ENCODE peak calls at places on chromosomes 5 and 9, in seven cellular contexts. A, O, G, J, K, D and M are unnamed samples.

GRCh38 chr5:121350493-121350892 is 501.2 kb upstream of the FTMT start:
- DNase-seq in A (peak; percentile 47), O (peak; percentile 1), G (no peak), J (no peak), K (no peak), D (peak; percentile 52), M (no peak)

GRCh38 chr5:113435571-113435970 is 782 bp upstream of the TSSK1B start:
- DNase-seq in A (no peak), O (no peak), G (no peak), J (no peak), K (no peak), D (no peak), M (no peak)

GRCh38 chr5:10550222-10550995 is 13.5 kb upstream of the ANKRD33B start:
- DNase-seq in A (no peak), O (peak; percentile 23), G (no peak), J (no peak), K (no peak), D (no peak), M (no peak)

GRCh38 chr9:124220551-124221451 is 36.9 kb upstream of the NEK6 start:
- DNase-seq in A (peak; percentile 93), O (peak; percentile 61), G (no peak), J (peak; percentile 9), K (no peak), D (peak; percentile 48), M (no peak)

GRCh38 chr9:114055061-114055460 is 23.0 kb downstream of the AMBP start:
- DNase-seq in A (no peak), O (no peak), G (no peak), J (no peak), K (no peak), D (no peak), M (no peak)

GRCh38 chr9:114383866-114384231 is 3.9 kb downstream of the AKNA start:
- DNase-seq in A (no peak), O (no peak), G (no peak), J (no peak), K (no peak), D (no peak), M (no peak)

GRCh38 chr9:109387856-109388255 is 67.0 kb upstream of the EPB41L4B start:
- DNase-seq in A (no peak), O (no peak), G (no peak), J (no peak), K (no peak), D (no peak), M (no peak)

GRCh38 chr5:73380052-73380451 is 68.5 kb downstream of the FOXD1 start:
- DNase-seq in A (no peak), O (no peak), G (no peak), J (no peak), K (no peak), D (no peak), M (no peak)

GRCh38 chr9:125387861-125388524 is 126.4 kb downstream of the GAPVD1 start:
- DNase-seq in A (no peak), O (no peak), G (no peak), J (no peak), K (no peak), D (no peak), M (no peak)

GRCh38 chr9:34961574-34962480 is 3.7 kb downstream of the PHF24 start:
- DNase-seq in A (peak; percentile 41), O (peak; percentile 87), G (no peak), J (no peak), K (peak; percentile 62), D (peak; percentile 88), M (no peak)

GRCh38 chr5:88734983-88735382 is 148.0 kb downstream of the MEF2C start:
- DNase-seq in A (no peak), O (peak; percentile 39), G (no peak), J (no peak), K (no peak), D (no peak), M (no peak)
- TF ChIP-seq CTCF in A (no peak), O (no peak), G (no peak), J (no peak), K (no peak), D (no peak), M (no peak)

GRCh38 chr5:68444833-68445232 is 229.3 kb downstream of the PIK3R1 start:
- DNase-seq in A (no peak), O (no peak), G (no peak), J (no peak), K (no peak), D (no peak), M (no peak)
- TF ChIP-seq CTCF in A (no peak), O (no peak), G (no peak), J (no peak), K (no peak), D (no peak), M (no peak)

GRCh38 chr5:139474815-139475791 is 4.3 kb downstream of the SMIM33 start:
- DNase-seq in A (no peak), O (peak; percentile 54), G (peak; percentile 40), J (no peak), K (peak; percentile 55), D (peak; percentile 47), M (no peak)
- TF ChIP-seq CTCF in A (no peak), O (no peak), G (no peak), J (no peak), K (no peak), D (no peak), M (no peak)

GRCh38 chr5:136802382-136802781 is 437.0 kb upstream of the TRPC7 start:
- DNase-seq in A (peak; percentile 56), O (peak; percentile 61), G (no peak), J (no peak), K (peak; percentile 16), D (peak; percentile 34), M (no peak)

GRCh38 chr5:136808756-136809155 is 443.4 kb upstream of the TRPC7 start:
- DNase-seq in A (no peak), O (no peak), G (no peak), J (no peak), K (no peak), D (no peak), M (no peak)

GRCh38 chr5:136809382-136809781 is 444.0 kb upstream of the TRPC7 start:
- DNase-seq in A (no peak), O (no peak), G (no peak), J (no peak), K (no peak), D (no peak), M (no peak)

GRCh38 chr5:136810198-136810823 is 445.0 kb upstream of the TRPC7 start:
- DNase-seq in A (peak; percentile 89), O (peak; percentile 79), G (no peak), J (no peak), K (no peak), D (peak; percentile 51), M (no peak)

DNA sequence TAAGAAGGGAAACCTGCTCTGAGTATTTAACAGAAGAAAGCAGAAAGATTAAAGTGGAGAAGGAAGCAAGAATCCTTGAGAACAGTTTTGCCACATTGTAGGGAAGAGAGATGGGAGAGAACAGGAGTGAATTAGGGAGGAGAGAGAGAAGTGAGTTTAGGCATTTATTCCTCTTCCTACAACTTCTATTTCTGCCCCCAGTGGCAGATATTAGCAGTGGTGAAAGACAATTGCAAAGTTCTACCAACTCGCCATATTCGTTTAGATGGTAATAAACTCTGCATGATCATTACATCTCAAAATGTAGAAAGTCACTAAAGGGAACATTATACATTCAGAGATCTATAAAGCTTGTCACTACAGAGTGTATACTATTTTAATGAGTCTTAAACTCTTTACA is 440.1 kb upstream of the TRPC7 start:
- DNase-seq in A (peak; percentile 12), O (no peak), G (no peak), J (no peak), K (no peak), D (no peak), M (no peak)
- TF ChIP-seq CTCF in A (peak; percentile 47), O (peak; percentile 25), G (no peak), J (peak; percentile 23), K (peak; percentile 7), D (peak; percentile 23), M (no peak)

GRCh38 chr9:6052520-6052919 is 37.1 kb upstream of the RANBP6 start:
- DNase-seq in A (no peak), O (no peak), G (no peak), J (no peak), K (no peak), D (no peak), M (no peak)

GRCh38 chr9:6051511-6051950 is 36.1 kb upstream of the RANBP6 start:
- DNase-seq in A (no peak), O (no peak), G (no peak), J (no peak), K (no peak), D (no peak), M (no peak)

GRCh38 chr9:6048039-6048438 is 32.6 kb upstream of the RANBP6 start:
- DNase-seq in A (no peak), O (no peak), G (no peak), J (no peak), K (no peak), D (no peak), M (no peak)

GRCh38 chr9:6047020-6047419 is 31.6 kb upstream of the RANBP6 start:
- DNase-seq in A (no peak), O (no peak), G (no peak), J (no peak), K (no peak), D (no peak), M (no peak)

GRCh38 chr9:6049798-6050197 is 34.4 kb upstream of the RANBP6 start:
- DNase-seq in A (peak; percentile 55), O (peak; percentile 46), G (no peak), J (no peak), K (no peak), D (peak; percentile 56), M (no peak)
- TF ChIP-seq CTCF in A (peak; percentile 71), O (peak; percentile 47), G (no peak), J (no peak), K (peak; percentile 12), D (peak; percentile 23), M (peak; percentile 42)

DNA sequence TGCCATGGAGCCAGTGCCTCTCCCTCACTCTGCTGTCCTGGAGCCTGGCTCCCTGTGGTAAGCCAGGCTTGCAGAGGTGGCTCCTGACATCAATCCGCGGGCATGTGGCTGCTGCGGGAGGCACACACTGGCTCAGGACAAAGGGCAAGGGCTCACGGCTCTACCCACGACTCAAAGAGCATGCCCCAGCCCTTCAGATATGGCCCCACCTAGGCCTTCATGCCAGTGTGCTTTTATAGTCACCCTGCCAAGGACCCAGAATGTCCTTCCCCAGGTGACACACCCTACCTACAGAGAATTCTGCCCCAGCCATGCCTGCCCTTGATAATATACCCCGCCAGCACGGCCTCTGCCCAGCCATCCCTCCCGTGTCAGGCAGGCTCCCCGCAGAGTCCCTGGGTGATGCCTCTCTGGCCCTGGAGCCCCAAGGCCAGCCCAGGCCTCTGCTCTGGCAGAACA is 1.6 kb downstream of the MGAT4B start:
- DNase-seq in A (no peak), O (no peak), G (no peak), J (no peak), K (peak; percentile 33), D (no peak), M (no peak)
- TF ChIP-seq CTCF in A (no peak), O (no peak), G (no peak), J (no peak), K (no peak), D (no peak), M (no peak)